ENCODE peak calls at places on chromosome X, in five cellular contexts. O is EL; W is NCI-H1048; Q is fibroblast of lung; P is stimulated activated CD8-positive, alpha-beta memory T cell treated with anti-CD3 and anti-CD28 coated beads, Interleukin-4, amount 100 ng/mL, for 24 hours. X is an unnamed sample.

GRCh38 chrX:1476682-1477081 is 24.0 kb upstream of the ASMTL start:
- DNase-seq in Q (no peak), O (no peak), W (no peak), P (no peak), X (no peak)

GRCh38 chrX:33434256-33435092 is 223.1 kb upstream of the DMD start:
- DNase-seq in P (peak), Q (peak), O (peak), W (no peak), X (peak)

GRCh38 chrX:14922437-14922836 is 49.2 kb downstream of the MOSPD2 start:
- DNase-seq in W (no peak), P (no peak), Q (peak), O (peak), X (no peak)

GRCh38 chrX:54920610-54921426 is at the start of gene TRO:
- DNase-seq in P (no peak), Q (peak), O (peak), W (no peak), X (no peak)

GRCh38 chrX:154717824-154718223 is 33.1 kb downstream of the GAB3 start:
- DNase-seq in P (no peak), O (peak), W (no peak), Q (peak), X (peak)

GRCh38 chrX:135931644-135932487 is 38.4 kb downstream of the SAGE1 start:
- DNase-seq in Q (peak), O (peak), W (peak), P (peak), X (no peak)

GRCh38 chrX:22660756-22661155 is 339.0 kb upstream of the DDX53 start:
- DNase-seq in W (no peak), Q (peak), P (no peak), O (no peak), X (no peak)

GRCh38 chrX:150456941-150457340 is 93.8 kb downstream of the MAMLD1 start:
- DNase-seq in O (no peak), P (no peak), Q (no peak), W (no peak), X (no peak)

GRCh38 chrX:154012336-154012991 is 7.2 kb downstream of the IRAK1 start:
- DNase-seq in W (no peak), O (no peak), P (no peak), Q (peak), X (no peak)

GRCh38 chrX:143121471-143121870 is 95.7 kb downstream of the SPANXN4 start:
- DNase-seq in Q (no peak), W (no peak), O (no peak), P (no peak), X (no peak)

GRCh38 chrX:11908371-11908770 is 150.3 kb downstream of the MSL3 start:
- DNase-seq in O (peak), W (no peak), Q (peak), P (no peak), X (no peak)

GRCh38 chrX:119729408-119730201 is 28.8 kb upstream of the SOWAHD start:
- DNase-seq in P (peak), Q (peak), O (peak), W (no peak), X (no peak)

GRCh38 chrX:44569122-44569521 is 26.5 kb upstream of the FUNDC1 start:
- DNase-seq in W (no peak), O (no peak), Q (no peak), P (no peak), X (no peak)

GRCh38 chrX:10486373-10486772 is 134.0 kb downstream of the MID1 start:
- DNase-seq in W (no peak), Q (peak), O (peak), P (no peak), X (no peak)

GRCh38 chrX:73262991-73263390 is 48.3 kb upstream of the NAP1L2 start:
- DNase-seq in Q (peak), W (no peak), O (peak), P (no peak), X (no peak)

X was measured in SK-N-MC.